ENCODE peak calls at places on chromosomes 12 and 14, in six cellular contexts. One of them, this sample, is unnamed.
A peak's percentile ranks its signal among the peaks of the same experiment; 100 is the strongest.

GRCh38 chr14:104687601-104688504 is 1.6 kb upstream of the INF2 start:
- DNase-seq in GM12865: no peak
- DNase-seq in heart left ventricle: peak; percentile 91
- DNase-seq in CD8-positive, alpha-beta T cell: no peak
- DNase-seq in effector memory CD4-positive, alpha-beta T cell: no peak
- DNase-seq in tibial artery: peak; percentile 60
- DNase-seq in this sample: peak; percentile 79

GRCh38 chr12:52630609-52631200 is 12.3 kb upstream of the KRT73 start:
- DNase-seq in heart left ventricle: no peak
- DNase-seq in CD8-positive, alpha-beta T cell: no peak
- DNase-seq in effector memory CD4-positive, alpha-beta T cell: no peak
- DNase-seq in GM12865: peak; percentile 3
- DNase-seq in tibial artery: no peak
- DNase-seq in this sample: no peak

GRCh38 chr14:29789475-29789874 is 138.2 kb downstream of the PRKD1 start:
- DNase-seq in heart left ventricle: no peak
- DNase-seq in CD8-positive, alpha-beta T cell: no peak
- DNase-seq in tibial artery: no peak
- DNase-seq in effector memory CD4-positive, alpha-beta T cell: no peak
- DNase-seq in GM12865: no peak
- DNase-seq in this sample: no peak

GRCh38 chr12:111788178-111788654 is 21.5 kb downstream of the ALDH2 start:
- DNase-seq in GM12865: peak; percentile 74
- DNase-seq in CD8-positive, alpha-beta T cell: no peak
- DNase-seq in tibial artery: no peak
- DNase-seq in effector memory CD4-positive, alpha-beta T cell: no peak
- DNase-seq in heart left ventricle: peak; percentile 67
- DNase-seq in this sample: peak; percentile 43

GRCh38 chr14:24285351-24285750 is 14.0 kb upstream of the RABGGTA start:
- DNase-seq in tibial artery: no peak
- DNase-seq in CD8-positive, alpha-beta T cell: no peak
- DNase-seq in GM12865: no peak
- DNase-seq in effector memory CD4-positive, alpha-beta T cell: no peak
- DNase-seq in heart left ventricle: no peak
- DNase-seq in this sample: no peak

GRCh38 chr14:75630695-75631452 is 29.8 kb downstream of the ERG28 start:
- DNase-seq in heart left ventricle: no peak
- DNase-seq in effector memory CD4-positive, alpha-beta T cell: no peak
- DNase-seq in tibial artery: no peak
- DNase-seq in GM12865: no peak
- DNase-seq in CD8-positive, alpha-beta T cell: no peak
- DNase-seq in this sample: no peak

GRCh38 chr14:100533647-100534485 is 53.4 kb downstream of the BEGAIN start:
- DNase-seq in tibial artery: peak; percentile 18
- DNase-seq in effector memory CD4-positive, alpha-beta T cell: no peak
- DNase-seq in CD8-positive, alpha-beta T cell: no peak
- DNase-seq in GM12865: no peak
- DNase-seq in heart left ventricle: peak; percentile 26
- DNase-seq in this sample: peak; percentile 24

GRCh38 chr12:27709932-27710591 is 570 bp upstream of the MRPS35 start:
- DNase-seq in effector memory CD4-positive, alpha-beta T cell: no peak
- DNase-seq in CD8-positive, alpha-beta T cell: no peak
- DNase-seq in GM12865: peak; percentile 51
- DNase-seq in tibial artery: no peak
- DNase-seq in heart left ventricle: no peak
- DNase-seq in this sample: no peak

GRCh38 chr12:67299936-67300335 is 30.8 kb downstream of the CAND1 start:
- DNase-seq in CD8-positive, alpha-beta T cell: no peak
- DNase-seq in effector memory CD4-positive, alpha-beta T cell: no peak
- DNase-seq in tibial artery: no peak
- DNase-seq in GM12865: no peak
- DNase-seq in heart left ventricle: no peak
- DNase-seq in this sample: no peak

GRCh38 chr12:106274575-106275081 is 26.8 kb upstream of the CKAP4 start:
- DNase-seq in GM12865: no peak
- DNase-seq in effector memory CD4-positive, alpha-beta T cell: no peak
- DNase-seq in tibial artery: no peak
- DNase-seq in heart left ventricle: no peak
- DNase-seq in CD8-positive, alpha-beta T cell: no peak
- DNase-seq in this sample: no peak

GRCh38 chr14:34582117-34582680 is 42.7 kb upstream of the EAPP start:
- DNase-seq in effector memory CD4-positive, alpha-beta T cell: no peak
- DNase-seq in heart left ventricle: no peak
- DNase-seq in GM12865: no peak
- DNase-seq in tibial artery: no peak
- DNase-seq in CD8-positive, alpha-beta T cell: no peak
- DNase-seq in this sample: no peak

GRCh38 chr12:120725659-120726509 is at the start of gene ACADS:
- DNase-seq in tibial artery: peak; percentile 85
- DNase-seq in effector memory CD4-positive, alpha-beta T cell: peak; percentile 84
- DNase-seq in heart left ventricle: peak; percentile 93
- DNase-seq in GM12865: peak; percentile 93
- DNase-seq in CD8-positive, alpha-beta T cell: peak; percentile 84
- DNase-seq in this sample: peak; percentile 88

GRCh38 chr12:67593041-67593870 is 55.3 kb upstream of the DYRK2 start:
- DNase-seq in tibial artery: no peak
- DNase-seq in GM12865: no peak
- DNase-seq in effector memory CD4-positive, alpha-beta T cell: no peak
- DNase-seq in CD8-positive, alpha-beta T cell: no peak
- DNase-seq in heart left ventricle: no peak
- DNase-seq in this sample: no peak

GRCh38 chr14:61388976-61389576 is 67.7 kb downstream of the PRKCH start:
- DNase-seq in GM12865: no peak
- DNase-seq in tibial artery: no peak
- DNase-seq in CD8-positive, alpha-beta T cell: no peak
- DNase-seq in effector memory CD4-positive, alpha-beta T cell: no peak
- DNase-seq in heart left ventricle: no peak
- DNase-seq in this sample: no peak

GRCh38 chr12:108666326-108666995 is 32.8 kb upstream of the SELPLG start:
- DNase-seq in tibial artery: peak; percentile 62
- DNase-seq in effector memory CD4-positive, alpha-beta T cell: no peak
- DNase-seq in heart left ventricle: peak; percentile 84
- DNase-seq in GM12865: no peak
- DNase-seq in CD8-positive, alpha-beta T cell: no peak
- DNase-seq in this sample: peak; percentile 59

GRCh38 chr12:22101749-22102243 is 55.8 kb downstream of the CMAS start:
- DNase-seq in tibial artery: peak; percentile 59
- DNase-seq in heart left ventricle: peak; percentile 59
- DNase-seq in effector memory CD4-positive, alpha-beta T cell: no peak
- DNase-seq in GM12865: peak; percentile 32
- DNase-seq in CD8-positive, alpha-beta T cell: no peak
- DNase-seq in this sample: peak; percentile 22

DNA sequence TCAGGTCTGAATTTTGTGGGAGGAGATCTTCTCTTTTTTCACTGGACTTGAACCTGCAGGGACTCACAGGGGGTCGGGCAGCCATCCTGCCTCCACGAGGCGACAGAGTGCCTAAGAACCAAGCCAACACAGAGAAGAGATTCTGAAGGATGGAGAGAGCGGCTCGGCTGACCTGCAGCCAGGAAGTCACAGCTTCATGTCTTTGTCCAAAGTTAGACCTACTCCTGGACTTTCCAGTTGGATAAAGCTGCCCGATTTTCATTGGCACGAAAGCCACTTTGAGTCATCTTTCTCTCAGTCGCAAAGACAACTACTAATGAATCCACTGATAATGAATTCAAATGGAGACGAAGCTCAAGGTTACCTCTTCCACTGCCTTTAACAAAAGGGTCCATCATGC is 106.8 kb downstream of the FOXN3 start:
- DNase-seq in GM12865: no peak
- DNase-seq in heart left ventricle: no peak
- DNase-seq in effector memory CD4-positive, alpha-beta T cell: no peak
- DNase-seq in CD8-positive, alpha-beta T cell: no peak
- DNase-seq in tibial artery: no peak
- DNase-seq in this sample: no peak
- H3K4me3 ChIP-seq in GM12865: no peak overlapping the region
- H3K4me3 ChIP-seq in heart left ventricle: no peak overlapping the region
- H3K4me3 ChIP-seq in effector memory CD4-positive, alpha-beta T cell: no peak overlapping the region
- H3K4me3 ChIP-seq in CD8-positive, alpha-beta T cell: no peak overlapping the region
- H3K4me3 ChIP-seq in tibial artery: no peak overlapping the region
- H3K4me3 ChIP-seq in this sample: no peak overlapping the region

GRCh38 chr14:23125933-23126524 is 7.0 kb upstream of the CEBPE start:
- DNase-seq in effector memory CD4-positive, alpha-beta T cell: no peak
- DNase-seq in CD8-positive, alpha-beta T cell: no peak
- DNase-seq in tibial artery: no peak
- DNase-seq in GM12865: no peak
- DNase-seq in heart left ventricle: no peak
- DNase-seq in this sample: no peak

GRCh38 chr14:23126548-23127278 is 7.7 kb upstream of the CEBPE start:
- DNase-seq in CD8-positive, alpha-beta T cell: no peak
- DNase-seq in tibial artery: no peak
- DNase-seq in effector memory CD4-positive, alpha-beta T cell: no peak
- DNase-seq in GM12865: no peak
- DNase-seq in heart left ventricle: no peak
- DNase-seq in this sample: no peak

GRCh38 chr14:23123419-23123818 is 4.4 kb upstream of the CEBPE start:
- DNase-seq in GM12865: no peak
- DNase-seq in heart left ventricle: peak; percentile 89
- DNase-seq in effector memory CD4-positive, alpha-beta T cell: no peak
- DNase-seq in tibial artery: no peak
- DNase-seq in CD8-positive, alpha-beta T cell: no peak
- DNase-seq in this sample: peak; percentile 83

GRCh38 chr14:23125006-23125405 is 6.0 kb upstream of the CEBPE start:
- DNase-seq in tibial artery: no peak
- DNase-seq in heart left ventricle: no peak
- DNase-seq in GM12865: no peak
- DNase-seq in effector memory CD4-positive, alpha-beta T cell: no peak
- DNase-seq in CD8-positive, alpha-beta T cell: no peak
- DNase-seq in this sample: no peak

GRCh38 chr14:23124337-23124954 is 5.4 kb upstream of the CEBPE start:
- DNase-seq in CD8-positive, alpha-beta T cell: no peak
- DNase-seq in effector memory CD4-positive, alpha-beta T cell: no peak
- DNase-seq in tibial artery: no peak
- DNase-seq in heart left ventricle: no peak
- DNase-seq in GM12865: no peak
- DNase-seq in this sample: no peak
- H3K4me3 ChIP-seq in CD8-positive, alpha-beta T cell: no peak overlapping the region
- H3K4me3 ChIP-seq in effector memory CD4-positive, alpha-beta T cell: no peak overlapping the region
- H3K4me3 ChIP-seq in tibial artery: no peak overlapping the region
- H3K4me3 ChIP-seq in heart left ventricle: no peak overlapping the region
- H3K4me3 ChIP-seq in GM12865: no peak overlapping the region
- H3K4me3 ChIP-seq in this sample: no peak overlapping the region

GRCh38 chr14:68683326-68683725 is 109.5 kb downstream of the ZFP36L1 start:
- DNase-seq in GM12865: no peak
- DNase-seq in effector memory CD4-positive, alpha-beta T cell: no peak
- DNase-seq in tibial artery: peak; percentile 20
- DNase-seq in heart left ventricle: no peak
- DNase-seq in CD8-positive, alpha-beta T cell: no peak
- DNase-seq in this sample: no peak

GRCh38 chr14:68686212-68686478 is 106.7 kb downstream of the ZFP36L1 start:
- DNase-seq in effector memory CD4-positive, alpha-beta T cell: no peak
- DNase-seq in GM12865: no peak
- DNase-seq in tibial artery: no peak
- DNase-seq in CD8-positive, alpha-beta T cell: no peak
- DNase-seq in heart left ventricle: no peak
- DNase-seq in this sample: no peak

GRCh38 chr14:68686724-68687123 is 106.1 kb downstream of the ZFP36L1 start:
- DNase-seq in heart left ventricle: no peak
- DNase-seq in effector memory CD4-positive, alpha-beta T cell: no peak
- DNase-seq in tibial artery: no peak
- DNase-seq in CD8-positive, alpha-beta T cell: no peak
- DNase-seq in GM12865: no peak
- DNase-seq in this sample: no peak

GRCh38 chr14:68685419-68686211 is 107.3 kb downstream of the ZFP36L1 start:
- DNase-seq in CD8-positive, alpha-beta T cell: peak; percentile 70
- DNase-seq in heart left ventricle: no peak
- DNase-seq in GM12865: peak; percentile 91
- DNase-seq in effector memory CD4-positive, alpha-beta T cell: peak; percentile 76
- DNase-seq in tibial artery: no peak
- DNase-seq in this sample: no peak

GRCh38 chr14:68684466-68685418 is 108.1 kb downstream of the ZFP36L1 start:
- DNase-seq in CD8-positive, alpha-beta T cell: no peak
- DNase-seq in tibial artery: no peak
- DNase-seq in GM12865: no peak
- DNase-seq in effector memory CD4-positive, alpha-beta T cell: no peak
- DNase-seq in heart left ventricle: no peak
- DNase-seq in this sample: no peak
- H3K4me3 ChIP-seq in CD8-positive, alpha-beta T cell: no peak overlapping the region
- H3K4me3 ChIP-seq in tibial artery: no peak overlapping the region
- H3K4me3 ChIP-seq in GM12865: no peak overlapping the region
- H3K4me3 ChIP-seq in effector memory CD4-positive, alpha-beta T cell: no peak overlapping the region
- H3K4me3 ChIP-seq in heart left ventricle: no peak overlapping the region
- H3K4me3 ChIP-seq in this sample: no peak overlapping the region

GRCh38 chr14:49969961-49970360 is 77.1 kb downstream of the ARF6 start:
- DNase-seq in effector memory CD4-positive, alpha-beta T cell: no peak
- DNase-seq in heart left ventricle: no peak
- DNase-seq in tibial artery: no peak
- DNase-seq in GM12865: no peak
- DNase-seq in CD8-positive, alpha-beta T cell: no peak
- DNase-seq in this sample: no peak

GRCh38 chr14:49970474-49971147 is 77.7 kb downstream of the ARF6 start:
- DNase-seq in tibial artery: no peak
- DNase-seq in heart left ventricle: no peak
- DNase-seq in effector memory CD4-positive, alpha-beta T cell: no peak
- DNase-seq in CD8-positive, alpha-beta T cell: no peak
- DNase-seq in GM12865: no peak
- DNase-seq in this sample: no peak

GRCh38 chr14:49972199-49972671 is 79.4 kb downstream of the ARF6 start:
- DNase-seq in effector memory CD4-positive, alpha-beta T cell: no peak
- DNase-seq in tibial artery: peak; percentile 42
- DNase-seq in CD8-positive, alpha-beta T cell: no peak
- DNase-seq in heart left ventricle: peak; percentile 35
- DNase-seq in GM12865: peak; percentile 51
- DNase-seq in this sample: peak; percentile 53

GRCh38 chr14:49972840-49973239 is 80.0 kb downstream of the ARF6 start:
- DNase-seq in tibial artery: peak; percentile 56
- DNase-seq in GM12865: peak; percentile 51
- DNase-seq in CD8-positive, alpha-beta T cell: no peak
- DNase-seq in heart left ventricle: no peak
- DNase-seq in effector memory CD4-positive, alpha-beta T cell: no peak
- DNase-seq in this sample: no peak

DNA sequence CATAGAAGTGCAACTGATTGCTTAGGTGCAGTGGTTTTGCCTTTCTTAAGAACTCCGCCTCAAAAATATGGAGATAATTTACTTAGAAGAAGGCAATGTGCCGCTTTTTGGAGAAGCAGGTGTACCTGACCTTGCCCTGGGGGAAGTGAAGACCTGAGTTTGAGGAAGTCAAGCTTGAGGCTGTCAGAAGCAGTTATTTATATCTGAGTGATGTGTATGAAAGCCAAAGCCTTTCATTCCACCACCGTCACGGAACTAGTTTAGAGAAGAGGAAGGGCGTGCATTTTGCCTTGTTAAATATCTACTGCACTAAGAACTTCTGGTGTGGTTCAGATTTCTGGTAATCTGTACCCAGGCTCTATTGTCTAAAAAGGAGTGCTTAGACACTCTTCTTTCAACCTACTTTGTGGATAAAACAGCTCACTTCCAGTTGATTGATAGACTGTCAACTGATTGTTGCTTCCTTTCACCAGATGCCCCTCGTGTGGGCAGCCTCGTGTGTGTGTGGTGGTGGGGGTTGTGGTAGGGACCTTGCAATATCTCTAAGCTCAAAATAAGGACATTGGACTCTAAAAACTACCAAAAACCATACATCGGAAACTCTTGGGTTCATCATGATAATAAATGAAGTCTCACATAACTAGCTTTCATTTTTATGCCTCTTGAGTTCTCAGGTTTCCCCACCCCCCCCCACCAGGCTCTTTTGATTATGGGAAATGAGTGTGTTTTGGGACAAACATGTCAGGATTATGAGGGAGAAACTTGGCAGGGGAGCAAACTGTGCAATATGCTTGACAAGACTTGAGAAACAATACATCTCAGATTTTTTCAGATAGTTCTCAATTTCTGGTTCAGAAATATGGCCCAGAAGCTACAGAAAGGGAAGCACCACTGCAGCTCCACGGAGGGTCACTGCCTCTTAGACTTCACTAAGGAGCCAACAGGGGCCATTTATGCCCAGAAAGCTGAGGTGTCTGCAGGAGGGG is 78.6 kb downstream of the ARF6 start:
- DNase-seq in CD8-positive, alpha-beta T cell: peak; percentile 33
- DNase-seq in GM12865: peak; percentile 93
- DNase-seq in heart left ventricle: no peak
- DNase-seq in effector memory CD4-positive, alpha-beta T cell: peak; percentile 20
- DNase-seq in tibial artery: no peak
- DNase-seq in this sample: no peak
- H3K4me3 ChIP-seq in CD8-positive, alpha-beta T cell: peak overlapping the region; percentile 31
- H3K4me3 ChIP-seq in GM12865: peak overlapping the region; percentile 37
- H3K4me3 ChIP-seq in heart left ventricle: no peak overlapping the region
- H3K4me3 ChIP-seq in effector memory CD4-positive, alpha-beta T cell: peak overlapping the region; percentile 22
- H3K4me3 ChIP-seq in tibial artery: no peak overlapping the region
- H3K4me3 ChIP-seq in this sample: no peak overlapping the region